ENCODE peak calls at places on chromosomes 5 and 9, in seven cellular contexts. W is heart left ventricle, R is testis, D is GM23338, J is hepatocyte, C is PC-3, G is psoas muscle. Y is an unnamed sample.

GRCh38 chr9:16267336-16268036 is 603.0 kb downstream of the BNC2 start:
- DNase-seq in W (no peak), R (no peak), D (no peak), J (peak; percentile 37), C (peak; percentile 89), G (no peak), Y (no peak)

GRCh38 chr5:175344331-175345200 is 99.4 kb downstream of the DRD1 start:
- DNase-seq in W (no peak), R (no peak), D (no peak), J (peak; percentile 14), C (peak; percentile 63), G (no peak), Y (no peak)

GRCh38 chr5:59436364-59437158 is 457.0 kb downstream of the PDE4D start:
- DNase-seq in W (no peak), R (no peak), D (no peak), J (no peak), C (no peak), G (no peak), Y (no peak)

GRCh38 chr9:86807577-86807976 is 139.7 kb downstream of the GAS1 start:
- DNase-seq in W (no peak), R (peak; percentile 62), D (peak; percentile 79), J (peak; percentile 66), C (no peak), G (no peak), Y (no peak)

GRCh38 chr9:90432951-90433350 is 209.7 kb downstream of the DIRAS2 start:
- DNase-seq in W (no peak), R (no peak), D (no peak), J (peak; percentile 29), C (no peak), G (no peak), Y (no peak)

GRCh38 chr5:72109625-72110024 is 2.4 kb downstream of the MAP1B start:
- DNase-seq in W (peak; percentile 28), R (peak; percentile 56), D (peak; percentile 33), J (peak; percentile 18), C (no peak), G (no peak), Y (no peak)

GRCh38 chr5:74543162-74543995 is 97.1 kb downstream of the ENC1 start:
- DNase-seq in W (no peak), R (no peak), D (peak; percentile 84), J (peak; percentile 67), C (peak; percentile 92), G (no peak), Y (peak; percentile 89)

GRCh38 chr5:111299067-111299481 is 74.9 kb downstream of the CAMK4 start:
- DNase-seq in W (no peak), R (no peak), D (peak; percentile 56), J (no peak), C (no peak), G (no peak), Y (no peak)

GRCh38 chr9:131204285-131204684 is 72.0 kb downstream of the FAM78A start:
- DNase-seq in W (no peak), R (no peak), D (peak; percentile 72), J (no peak), C (no peak), G (no peak), Y (peak; percentile 68)
- H3K36me3 ChIP-seq in W (peaks cover 68% of the 10 kb centered on the region), R (no peaks in the 10 kb centered on the region), D (peaks cover 11% of the 10 kb centered on the region), J (no peaks in the 10 kb centered on the region), C (peaks cover 26% of the 10 kb centered on the region), G (peaks cover 92% of the 10 kb centered on the region), Y (peaks cover 78% of the 10 kb centered on the region)

DNA sequence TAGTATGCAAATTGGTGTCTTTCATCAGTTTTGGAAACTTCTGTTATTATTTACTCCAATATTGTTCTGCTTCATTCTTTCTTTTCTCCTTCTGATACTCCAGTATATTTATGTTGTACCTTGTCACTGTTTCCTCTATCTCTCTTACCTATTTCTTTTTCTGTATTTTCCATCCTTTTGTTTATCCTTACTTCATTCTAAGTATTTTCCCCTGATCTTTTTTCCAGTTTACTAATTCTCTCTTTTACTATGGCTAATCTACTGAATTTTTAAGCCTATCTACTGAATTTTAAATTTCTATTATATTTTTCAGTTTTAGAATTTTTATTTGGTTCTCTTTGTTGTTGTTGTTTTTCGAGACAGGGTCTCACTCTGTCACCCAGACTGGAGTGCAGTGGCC is 7.4 kb downstream of the SMIM3 start:
- DNase-seq in W (no peak), R (no peak), D (no peak), J (no peak), C (no peak), G (no peak), Y (no peak)
- H3K4me1 ChIP-seq in W (peaks cover 29% of the 10 kb centered on the region), R (peaks cover 28% of the 10 kb centered on the region), D (peaks cover 13% of the 10 kb centered on the region), J (peaks cover 29% of the 10 kb centered on the region), C (peaks cover 53% of the 10 kb centered on the region), G (peaks cover 13% of the 10 kb centered on the region), Y (peaks cover 10% of the 10 kb centered on the region)

GRCh38 chr5:97297063-97297715 is 114.1 kb upstream of the RIOK2 start:
- DNase-seq in W (no peak), R (peak; percentile 48), D (peak; percentile 81), J (peak; percentile 49), C (peak; percentile 72), G (no peak), Y (peak; percentile 86)
- TF ChIP-seq CTCF in W (peak; percentile 38), R (peak; percentile 20), D (peak; percentile 84), J (peak; percentile 48), C (peak; percentile 76), G (peak; percentile 11), Y (peak; percentile 91)

GRCh38 chr5:151772868-151773561 is 1.3 kb downstream of the G3BP1 start:
- DNase-seq in W (no peak), R (peak; percentile 38), D (no peak), J (peak; percentile 53), C (peak; percentile 35), G (no peak), Y (no peak)
- H3K36me3 ChIP-seq in W (no peaks in the 10 kb centered on the region), R (no peaks in the 10 kb centered on the region), D (no peaks in the 10 kb centered on the region), J (no peaks in the 10 kb centered on the region), C (peaks cover 19% of the 10 kb centered on the region), G (no peaks in the 10 kb centered on the region), Y (peaks cover 14% of the 10 kb centered on the region)

GRCh38 chr5:68259696-68260095 is 44.1 kb downstream of the PIK3R1 start:
- DNase-seq in W (no peak), R (no peak), D (no peak), J (no peak), C (no peak), G (no peak), Y (no peak)

GRCh38 chr5:68264024-68264956 is 48.7 kb downstream of the PIK3R1 start:
- DNase-seq in W (peak; percentile 68), R (no peak), D (no peak), J (no peak), C (no peak), G (no peak), Y (no peak)

GRCh38 chr5:68260455-68260854 is 44.9 kb downstream of the PIK3R1 start:
- DNase-seq in W (no peak), R (no peak), D (no peak), J (no peak), C (no peak), G (no peak), Y (no peak)

GRCh38 chr5:68258531-68258930 is 43.0 kb downstream of the PIK3R1 start:
- DNase-seq in W (no peak), R (no peak), D (no peak), J (no peak), C (no peak), G (no peak), Y (no peak)

GRCh38 chr5:68261174-68262021 is 45.8 kb downstream of the PIK3R1 start:
- DNase-seq in W (no peak), R (no peak), D (no peak), J (no peak), C (no peak), G (no peak), Y (no peak)
- H3K4me1 ChIP-seq in W (peaks cover 55% of the 10 kb centered on the region), R (peaks cover 41% of the 10 kb centered on the region), D (no peaks in the 10 kb centered on the region), J (peaks cover 59% of the 10 kb centered on the region), C (no peaks in the 10 kb centered on the region), G (peaks cover 89% of the 10 kb centered on the region), Y (no peaks in the 10 kb centered on the region)

DNA sequence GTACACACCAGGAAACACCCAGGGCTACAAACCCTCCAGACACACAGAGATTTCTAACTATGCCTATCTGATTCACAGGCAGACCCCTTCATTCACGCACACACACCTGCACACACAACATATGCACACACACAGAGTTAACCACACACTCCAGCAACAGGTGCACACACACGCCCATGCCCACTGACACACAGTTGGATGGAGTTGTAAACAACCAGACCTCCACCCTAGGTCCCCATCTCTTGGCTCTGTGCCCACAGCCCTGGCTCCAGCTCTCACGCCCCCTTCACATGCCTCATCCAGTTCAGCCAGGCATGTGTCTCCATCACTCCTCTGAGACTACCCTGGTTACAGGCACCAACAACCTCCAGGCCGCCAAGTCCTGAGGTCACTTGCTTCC is 61.1 kb downstream of the PSD2 start:
- DNase-seq in W (no peak), R (no peak), D (no peak), J (no peak), C (no peak), G (peak; percentile 51), Y (no peak)
- TF ChIP-seq CTCF in W (no peak), R (no peak), D (no peak), J (no peak), C (no peak), G (no peak), Y (no peak)

GRCh38 chr5:60959156-60959555 is 14.2 kb downstream of the NDUFAF2 start:
- DNase-seq in W (no peak), R (no peak), D (no peak), J (no peak), C (peak; percentile 51), G (no peak), Y (no peak)
- H3K36me3 ChIP-seq in W (no peaks in the 10 kb centered on the region), R (no peaks in the 10 kb centered on the region), D (no peaks in the 10 kb centered on the region), J (no peaks in the 10 kb centered on the region), C (no peaks in the 10 kb centered on the region), G (no peaks in the 10 kb centered on the region), Y (no peaks in the 10 kb centered on the region)

GRCh38 chr9:113542016-113542415 is 78.5 kb downstream of the RGS3 start:
- DNase-seq in W (no peak), R (no peak), D (no peak), J (no peak), C (no peak), G (no peak), Y (peak; percentile 22)
- H3K4me1 ChIP-seq in W (peaks cover 22% of the 10 kb centered on the region), R (peaks cover 28% of the 10 kb centered on the region), D (no peaks in the 10 kb centered on the region), J (no peaks in the 10 kb centered on the region), C (no peaks in the 10 kb centered on the region), G (peaks cover 6% of the 10 kb centered on the region), Y (peaks cover 2% of the 10 kb centered on the region)